ENCODE peak calls at places on chromosomes 16 and 17, in seven cellular contexts. I is WERI-Rb-1; A is GM23248; K is mesendoderm; L is activated CD4-positive, CD25-positive, alpha-beta regulatory T cell; C is lung; U is SK-N-SH. X is an unnamed sample.
A peak's percentile ranks its signal among the peaks of the same experiment; 100 is the strongest.

GRCh38 chr17:39923836-39924690 is 3.3 kb downstream of the ORMDL3 start:
- DNase-seq in I (no peak), A (peak; percentile 67), K (peak; percentile 66), L (no peak), C (no peak), U (no peak), X (no peak)

GRCh38 chr16:982152-983043 is 828 bp downstream of the SOX8 start:
- DNase-seq in I (peak; percentile 34), A (no peak), K (no peak), L (no peak), C (no peak), U (peak; percentile 43), X (no peak)

GRCh38 chr16:34050787-34051320 is 591.4 kb downstream of the TP53TG3F start:
- DNase-seq in I (no peak), A (no peak), K (no peak), L (no peak), C (no peak), U (peak; percentile 1), X (no peak)

GRCh38 chr17:21345236-21345635 is 30.9 kb upstream of the KCNJ12 start:
- DNase-seq in I (no peak), A (no peak), K (no peak), L (no peak), C (no peak), U (peak; percentile 52), X (no peak)

GRCh38 chr16:69363281-69363717 is 11.7 kb upstream of the TMED6 start:
- DNase-seq in I (no peak), A (no peak), K (no peak), L (no peak), C (peak; percentile 83), U (no peak), X (no peak)

GRCh38 chr17:80454557-80455327 is 21.7 kb downstream of the NPTX1 start:
- DNase-seq in I (peak; percentile 99), A (peak; percentile 100), K (peak; percentile 96), L (peak; percentile 89), C (peak; percentile 97), U (peak; percentile 100), X (peak; percentile 98)

GRCh38 chr17:229945-230235 is 48.4 kb upstream of the DOC2B start:
- DNase-seq in I (no peak), A (no peak), K (no peak), L (no peak), C (no peak), U (no peak), X (no peak)

GRCh38 chr16:24972608-24973220 is 42.5 kb downstream of the ARHGAP17 start:
- DNase-seq in I (no peak), A (no peak), K (no peak), L (no peak), C (no peak), U (no peak), X (no peak)

GRCh38 chr16:11193494-11193893 is 62.5 kb downstream of the SOCS1 start:
- DNase-seq in I (no peak), A (no peak), K (no peak), L (no peak), C (no peak), U (no peak), X (no peak)

GRCh38 chr17:73304971-73305786 is 6.6 kb downstream of the CDC42EP4 start:
- DNase-seq in I (peak; percentile 83), A (peak; percentile 97), K (peak; percentile 87), L (no peak), C (peak; percentile 74), U (no peak), X (no peak)

GRCh38 chr17:33506889-33507650 is 214.0 kb upstream of the ASIC2 start:
- DNase-seq in I (no peak), A (no peak), K (peak; percentile 41), L (no peak), C (no peak), U (peak; percentile 44), X (no peak)